ENCODE peak calls at places on chromosomes 5 and 9, in six cellular contexts. Z is stimulated activated CD8-positive, alpha-beta memory T cell treated with anti-CD3 and anti-CD28 coated beads, Interleukin-15, amount 100 ng/mL, for 4 hours; F is cardiac fibroblast; C is AG09309; G is posterior vena cava; N is retina. T is an unnamed sample.

GRCh38 chr5:14400085-14400484 is 181.5 kb upstream of the OTULINL start:
- DNase-seq in Z (no peak), F (peak), C (peak), G (no peak), N (no peak), T (no peak)

GRCh38 chr9:86667307-86667706 is 280.0 kb downstream of the GAS1 start:
- DNase-seq in Z (no peak), F (no peak), C (no peak), G (no peak), N (no peak), T (no peak)

GRCh38 chr9:92108122-92108521 is 7.1 kb downstream of the SPTLC1 start:
- DNase-seq in Z (no peak), F (no peak), C (no peak), G (no peak), N (no peak), T (no peak)

GRCh38 chr5:158727771-158728311 is 371.9 kb downstream of the EBF1 start:
- DNase-seq in Z (no peak), F (peak), C (no peak), G (peak), N (no peak), T (no peak)

GRCh38 chr9:86407022-86407421 is 52.8 kb upstream of the TUT7 start:
- DNase-seq in Z (no peak), F (peak), C (no peak), G (no peak), N (no peak), T (no peak)

GRCh38 chr5:102815560-102816324 is 60.6 kb downstream of the PAM start:
- DNase-seq in Z (no peak), F (peak), C (no peak), G (no peak), N (no peak), T (no peak)

GRCh38 chr9:93126151-93126781 is 7.8 kb downstream of the NINJ1 start:
- DNase-seq in Z (no peak), F (no peak), C (no peak), G (peak), N (no peak), T (no peak)

GRCh38 chr5:1199649-1200494 is 1.5 kb upstream of the SLC6A19 start:
- DNase-seq in Z (no peak), F (no peak), C (no peak), G (no peak), N (no peak), T (no peak)

GRCh38 chr5:175851727-175852126 is 19.7 kb upstream of the CPLX2 start:
- DNase-seq in Z (no peak), F (no peak), C (no peak), G (no peak), N (no peak), T (no peak)

T was measured in cortex of kidney.